ENCODE peak calls at places on chromosomes 5 and 9, in seven cellular contexts. Y is fibroblast of villous mesenchyme; U is fibroblast of lung; N is bronchial epithelial cell; P is SJCRH30; V is activated naive CD4-positive, alpha-beta T cell treated with anti-CD3 and anti-CD28 coated beads, Interleukin-2, amount 10 ng/mL, durations not matched to agents 7 days and 5 days; B is astrocyte of the spinal cord. M is an unnamed sample.

GRCh38 chr9:136974834-136975535 is 2.3 kb upstream of the PTGDS start:
- DNase-seq in Y (no peak), U (no peak), N (peak; percentile 15), P (no peak), V (peak; percentile 45), B (no peak), M (no peak)

GRCh38 chr5:75374394-75374814 is 37.4 kb downstream of the HMGCR start:
- DNase-seq in Y (no peak), U (no peak), N (no peak), P (no peak), V (no peak), B (no peak), M (no peak)

GRCh38 chr5:3489221-3489620 is 106.4 kb upstream of the IRX1 start:
- DNase-seq in Y (no peak), U (no peak), N (no peak), P (no peak), V (no peak), B (no peak), M (no peak)

GRCh38 chr5:143355710-143356109 is 47.8 kb downstream of the NR3C1 start:
- DNase-seq in Y (peak; percentile 90), U (peak; percentile 93), N (peak; percentile 95), P (peak; percentile 83), V (peak; percentile 29), B (peak; percentile 90), M (peak; percentile 97)

GRCh38 chr5:103582364-103582763 is 19.8 kb upstream of the NUDT12 start:
- DNase-seq in Y (peak; percentile 52), U (peak; percentile 74), N (peak; percentile 55), P (peak; percentile 37), V (no peak), B (peak; percentile 55), M (peak; percentile 60)

GRCh38 chr5:10555134-10555733 is 8.6 kb upstream of the ANKRD33B start:
- DNase-seq in Y (peak; percentile 79), U (peak; percentile 67), N (peak; percentile 49), P (peak; percentile 79), V (no peak), B (peak; percentile 82), M (peak; percentile 68)

GRCh38 chr9:137953683-137954438 is 76.3 kb downstream of the CACNA1B start:
- DNase-seq in Y (no peak), U (no peak), N (no peak), P (no peak), V (no peak), B (no peak), M (no peak)

GRCh38 chr5:142119051-142119625 is 10.6 kb downstream of the NDFIP1 start:
- DNase-seq in Y (no peak), U (no peak), N (no peak), P (no peak), V (no peak), B (no peak), M (no peak)

GRCh38 chr5:94268226-94268625 is 350.2 kb downstream of the KIAA0825 start:
- DNase-seq in Y (no peak), U (no peak), N (no peak), P (peak; percentile 13), V (no peak), B (no peak), M (no peak)

GRCh38 chr9:108099854-108100253 is 610.3 kb upstream of the KLF4 start:
- DNase-seq in Y (no peak), U (no peak), N (peak; percentile 57), P (no peak), V (no peak), B (no peak), M (no peak)

GRCh38 chr5:53302524-53302923 is 177.9 kb upstream of the FST start:
- DNase-seq in Y (peak; percentile 94), U (peak; percentile 56), N (no peak), P (no peak), V (no peak), B (peak; percentile 35), M (peak; percentile 67)

GRCh38 chr9:7223981-7224380 is 466.2 kb downstream of the KDM4C start:
- DNase-seq in Y (no peak), U (no peak), N (peak; percentile 46), P (no peak), V (no peak), B (no peak), M (no peak)

GRCh38 chr5:87120518-87121314 is 147.0 kb upstream of the RASA1 start:
- DNase-seq in Y (peak; percentile 62), U (peak; percentile 74), N (peak; percentile 100), P (peak; percentile 57), V (no peak), B (peak; percentile 95), M (peak; percentile 87)

GRCh38 chr5:162768962-162769464 is 668.4 kb upstream of the CCNG1 start:
- DNase-seq in Y (no peak), U (no peak), N (no peak), P (peak; percentile 2), V (no peak), B (no peak), M (no peak)

GRCh38 chr9:69186841-69187611 is 12.9 kb downstream of the TJP2 start:
- DNase-seq in Y (peak; percentile 79), U (peak; percentile 54), N (peak; percentile 85), P (no peak), V (no peak), B (no peak), M (peak; percentile 77)

GRCh38 chr9:125486109-125486508 is 220.9 kb downstream of the MAPKAP1 start:
- DNase-seq in Y (no peak), U (no peak), N (no peak), P (peak; percentile 73), V (no peak), B (no peak), M (peak; percentile 47)

GRCh38 chr9:77386187-77386586 is 208.9 kb downstream of the VPS13A start:
- DNase-seq in Y (peak; percentile 70), U (peak; percentile 55), N (no peak), P (no peak), V (no peak), B (peak; percentile 22), M (peak; percentile 16)

GRCh38 chr5:179370490-179371122 is 25.3 kb upstream of the ADAMTS2 start:
- DNase-seq in Y (no peak), U (no peak), N (no peak), P (no peak), V (no peak), B (no peak), M (no peak)

GRCh38 chr5:132103969-132104391 is 30.4 kb downstream of the CSF2 start:
- DNase-seq in Y (no peak), U (peak; percentile 9), N (no peak), P (no peak), V (peak; percentile 51), B (no peak), M (no peak)

GRCh38 chr5:149071216-149071615 is 8.4 kb upstream of the SH3TC2 start:
- DNase-seq in Y (no peak), U (no peak), N (no peak), P (no peak), V (no peak), B (no peak), M (no peak)

GRCh38 chr9:14366071-14366470 is 52.1 kb upstream of the NFIB start:
- DNase-seq in Y (peak; percentile 86), U (peak; percentile 97), N (peak; percentile 58), P (no peak), V (no peak), B (peak; percentile 88), M (no peak)

GRCh38 chr9:128136816-128137793 is 9.6 kb upstream of the PTGES2 start:
- DNase-seq in Y (peak; percentile 53), U (peak; percentile 66), N (no peak), P (no peak), V (no peak), B (peak; percentile 74), M (peak; percentile 82)

GRCh38 chr5:152255411-152255810 is 149.7 kb downstream of the NMUR2 start:
- DNase-seq in Y (no peak), U (no peak), N (no peak), P (no peak), V (no peak), B (no peak), M (no peak)

GRCh38 chr9:124390812-124391658 is 24.2 kb downstream of the PSMB7 start:
- DNase-seq in Y (peak; percentile 58), U (peak; percentile 72), N (peak; percentile 67), P (no peak), V (no peak), B (no peak), M (peak; percentile 79)

GRCh38 chr5:42759456-42759855 is 2.8 kb downstream of the CCDC152 start:
- DNase-seq in Y (no peak), U (no peak), N (peak; percentile 44), P (no peak), V (no peak), B (no peak), M (peak; percentile 30)

GRCh38 chr9:112696461-112696860 is 21.5 kb downstream of the INIP start:
- DNase-seq in Y (no peak), U (no peak), N (no peak), P (no peak), V (no peak), B (no peak), M (no peak)

GRCh38 chr9:119998614-119999013 is 581.4 kb downstream of the CDK5RAP2 start:
- DNase-seq in Y (no peak), U (no peak), N (no peak), P (no peak), V (no peak), B (no peak), M (no peak)

GRCh38 chr5:172641359-172642045 is 439 bp downstream of the NEURL1B start:
- DNase-seq in Y (peak; percentile 11), U (no peak), N (no peak), P (peak; percentile 66), V (peak; percentile 34), B (no peak), M (no peak)

GRCh38 chr5:7686794-7687193 is 164.1 kb downstream of the CFAP90 start:
- DNase-seq in Y (no peak), U (no peak), N (no peak), P (no peak), V (no peak), B (no peak), M (no peak)

GRCh38 chr9:113999256-114000062 is 78.6 kb downstream of the AMBP start:
- DNase-seq in Y (no peak), U (no peak), N (no peak), P (no peak), V (no peak), B (no peak), M (no peak)

M was measured in amniotic epithelial cell.